ENCODE peak calls at places on chromosome 21, in four cellular contexts. R is lung, E is gastrocnemius medialis, D is left lung. Q is an unnamed sample.

GRCh38 chr21:28229811-28230210 is 762.9 kb downstream of the LTN1 start:
- DNase-seq in R (no peak), E (no peak), D (no peak), Q (no peak)

GRCh38 chr21:38596264-38597042 is 98.2 kb upstream of the ERG start:
- DNase-seq in R (no peak), E (no peak), D (no peak), Q (no peak)

GRCh38 chr21:39611547-39612190 is 1.1 kb upstream of the B3GALT5 start:
- DNase-seq in R (no peak), E (no peak), D (no peak), Q (no peak)

GRCh38 chr21:29145354-29145782 is 14.9 kb downstream of the MAP3K7CL start:
- DNase-seq in R (no peak), E (peak; percentile 74), D (no peak), Q (no peak)

GRCh38 chr21:20739421-20739820 is 258.8 kb upstream of the NCAM2 start:
- DNase-seq in R (no peak), E (no peak), D (no peak), Q (no peak)

GRCh38 chr21:39048064-39048463 is 135.2 kb downstream of the PSMG1 start:
- DNase-seq in R (no peak), E (no peak), D (no peak), Q (peak; percentile 67)

GRCh38 chr21:29078884-29079765 is 5.7 kb upstream of the CCT8 start:
- DNase-seq in R (peak; percentile 37), E (no peak), D (no peak), Q (peak; percentile 32)

GRCh38 chr21:38389891-38390290 is 108.4 kb downstream of the ERG start:
- DNase-seq in R (no peak), E (no peak), D (no peak), Q (no peak)

GRCh38 chr21:39087238-39087975 is 95.8 kb downstream of the PSMG1 start:
- DNase-seq in R (no peak), E (peak; percentile 89), D (no peak), Q (peak; percentile 69)

GRCh38 chr21:33751120-33751519 is 108.8 kb downstream of the ITSN1 start:
- DNase-seq in R (no peak), E (no peak), D (no peak), Q (no peak)

GRCh38 chr21:43956019-43956666 is 56.0 kb upstream of the TRAPPC10 start:
- DNase-seq in R (no peak), E (no peak), D (peak; percentile 53), Q (no peak)
- H3K4me1 ChIP-seq in R (no peaks in the 10 kb centered on the region), E (peaks cover 39% of the 10 kb centered on the region), D (no peaks in the 10 kb centered on the region), Q (peaks cover 26% of the 10 kb centered on the region)

DNA sequence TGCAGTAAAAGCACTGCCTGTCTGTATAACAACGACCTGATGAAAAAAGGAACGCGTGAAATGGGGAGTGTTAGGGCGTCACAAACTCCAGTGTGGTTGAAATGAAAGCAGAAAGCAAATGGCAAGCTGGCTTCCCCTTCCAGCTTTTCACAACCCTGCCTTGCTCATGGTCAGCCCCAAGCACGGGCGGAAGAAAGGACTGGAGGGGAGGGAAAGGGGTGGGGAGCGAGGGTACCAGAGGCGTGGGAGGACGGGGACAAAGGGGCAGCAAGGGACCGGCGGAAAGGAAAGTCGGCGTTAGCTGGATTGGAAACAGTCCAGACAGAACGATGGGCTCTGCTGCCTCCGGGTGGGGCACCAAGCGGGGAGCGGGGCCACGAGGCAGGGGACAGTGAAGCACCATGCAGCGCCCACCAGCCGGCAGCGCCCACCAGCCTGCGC is 9.6 kb downstream of the VPS26C start:
- DNase-seq in R (no peak), E (no peak), D (peak; percentile 80), Q (no peak)
- H3K4me3 ChIP-seq in R (peak overlapping the region; percentile 27), E (peak overlapping the region; percentile 61), D (peak overlapping the region; percentile 55), Q (peak overlapping the region; percentile 50)

GRCh38 chr21:45078371-45078770 is 4.0 kb downstream of the ADARB1 start:
- DNase-seq in R (no peak), E (no peak), D (no peak), Q (no peak)

GRCh38 chr21:45075606-45076244 is 1.3 kb downstream of the ADARB1 start:
- DNase-seq in R (no peak), E (no peak), D (no peak), Q (no peak)

GRCh38 chr21:45074818-45075605 is 632 bp downstream of the ADARB1 start:
- DNase-seq in R (no peak), E (no peak), D (peak; percentile 84), Q (peak; percentile 42)

GRCh38 chr21:45074048-45074817 is at the start of gene ADARB1:
- DNase-seq in R (peak; percentile 41), E (no peak), D (peak; percentile 89), Q (peak; percentile 48)

GRCh38 chr21:45076245-45076661 is 1.9 kb downstream of the ADARB1 start:
- DNase-seq in R (no peak), E (no peak), D (no peak), Q (no peak)
- H3K4me1 ChIP-seq in R (peaks cover 10% of the 10 kb centered on the region), E (peaks cover 27% of the 10 kb centered on the region), D (peaks cover 61% of the 10 kb centered on the region), Q (peaks cover 36% of the 10 kb centered on the region)

GRCh38 chr21:42280356-42281195 is 34.6 kb downstream of the TFF3 start:
- DNase-seq in R (no peak), E (no peak), D (peak; percentile 66), Q (no peak)
- H3K4me3 ChIP-seq in R (no peak overlapping the region), E (no peak overlapping the region), D (no peak overlapping the region), Q (no peak overlapping the region)

GRCh38 chr21:17370263-17370662 is 142.6 kb upstream of the CXADR start:
- DNase-seq in R (peak; percentile 52), E (no peak), D (peak; percentile 62), Q (no peak)
- H3K4me1 ChIP-seq in R (no peaks in the 10 kb centered on the region), E (no peaks in the 10 kb centered on the region), D (no peaks in the 10 kb centered on the region), Q (no peaks in the 10 kb centered on the region)

DNA sequence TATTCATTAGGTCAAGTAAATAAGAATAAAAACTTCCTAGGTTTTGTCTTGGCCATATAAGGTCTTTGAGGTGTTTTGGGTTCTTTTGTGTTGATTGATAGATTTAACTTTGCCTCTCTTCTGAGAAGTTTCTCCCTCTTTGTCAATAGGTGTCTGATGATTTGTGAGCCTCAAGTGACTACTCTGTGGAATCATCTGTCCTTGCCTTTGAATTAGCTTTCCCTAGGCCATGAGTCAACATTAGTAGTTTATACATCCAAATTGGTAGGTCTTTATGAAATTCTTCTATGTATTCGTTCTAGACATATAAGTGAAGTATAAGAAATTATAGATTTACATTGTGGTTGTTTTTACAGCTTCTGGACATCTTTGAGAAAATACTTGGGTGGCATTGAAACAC is 864.4 kb downstream of the USP25 start:
- DNase-seq in R (no peak), E (no peak), D (no peak), Q (no peak)
- H3K4me3 ChIP-seq in R (no peak overlapping the region), E (no peak overlapping the region), D (no peak overlapping the region), Q (no peak overlapping the region)

DNA sequence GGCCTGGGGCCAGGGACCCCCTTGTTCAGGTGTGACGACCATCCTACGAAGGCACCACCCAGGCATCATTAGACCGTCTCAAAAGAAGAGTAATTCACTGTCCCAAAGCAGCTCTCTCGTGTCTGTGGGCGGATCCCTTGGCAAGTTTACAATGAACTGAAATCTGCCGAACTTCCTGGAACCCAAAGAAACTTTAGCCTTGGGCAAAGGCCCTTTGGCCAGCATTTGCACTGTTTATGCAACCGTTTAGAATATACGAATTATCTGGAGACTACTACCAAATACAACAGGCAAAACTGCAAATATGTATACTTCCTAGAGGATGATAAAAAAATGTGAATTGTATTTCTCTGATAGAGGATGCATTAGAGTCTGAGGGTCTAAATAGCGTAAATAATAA is 1.4 kb upstream of the SOD1 start:
- DNase-seq in R (no peak), E (no peak), D (no peak), Q (no peak)
- H3K4me1 ChIP-seq in R (peaks cover 17% of the 10 kb centered on the region), E (peaks cover 28% of the 10 kb centered on the region), D (peaks cover 23% of the 10 kb centered on the region), Q (peaks cover 3% of the 10 kb centered on the region)

GRCh38 chr21:45012661-45013270 is 61.6 kb upstream of the ADARB1 start:
- DNase-seq in R (no peak), E (no peak), D (peak; percentile 59), Q (peak; percentile 9)
- H3K4me3 ChIP-seq in R (no peak overlapping the region), E (no peak overlapping the region), D (no peak overlapping the region), Q (no peak overlapping the region)

DNA sequence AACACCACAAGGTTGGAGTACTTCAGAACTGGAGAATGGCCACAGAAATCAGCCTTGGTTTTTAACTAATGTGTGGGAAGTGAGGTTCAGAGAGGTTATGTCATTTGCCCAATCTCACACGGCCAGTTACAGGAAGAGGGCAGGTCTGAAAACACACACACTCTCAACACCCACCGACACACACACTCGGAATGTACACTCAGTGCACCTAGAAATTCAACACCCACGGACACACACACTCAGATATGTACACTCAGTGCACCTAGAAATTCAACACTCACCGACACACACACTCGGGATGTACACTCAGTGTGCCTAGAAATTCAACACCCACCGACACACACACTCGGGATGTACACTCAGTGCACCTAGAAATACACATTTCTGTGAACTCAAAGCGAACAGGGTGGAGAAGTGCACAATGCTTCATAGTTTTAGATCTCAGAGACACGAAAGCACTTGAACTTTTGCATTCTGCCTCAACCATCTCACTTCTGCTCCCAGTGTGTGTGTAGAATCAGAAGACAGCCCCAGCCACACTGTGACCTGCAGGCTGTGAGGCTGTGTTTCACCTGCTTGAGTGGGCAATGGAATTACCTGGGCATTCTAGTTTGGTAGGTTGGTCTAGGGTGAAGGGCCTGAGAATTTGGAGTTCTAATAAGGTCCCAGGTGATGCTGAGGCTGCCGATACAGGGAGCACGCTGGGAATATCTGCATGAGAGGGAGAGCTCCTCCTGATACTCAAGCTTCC is 170.5 kb downstream of the CLIC6 start:
- DNase-seq in R (no peak), E (no peak), D (no peak), Q (no peak)
- H3K4me1 ChIP-seq in R (no peaks in the 10 kb centered on the region), E (peaks cover 32% of the 10 kb centered on the region), D (peaks cover 99% of the 10 kb centered on the region), Q (no peaks in the 10 kb centered on the region)